ENCODE peak calls at places on chromosomes 4 and X, in nine cellular contexts. E is MM.1S; Z is right cardiac atrium; T is left ventricle myocardium inferior; L is neural progenitor cell; F is WERI-Rb-1; V is CD4-positive, CD25-positive, alpha-beta regulatory T cell; P is Peyer's patch; I is right lobe of liver. A is an unnamed sample. For H3K27me3, the result is how much of the 10 kb centered on the place peaks cover.

GRCh38 chr4:23788460-23788859 is 101.4 kb downstream of the PPARGC1A start:
- DNase-seq in E (no peak), Z (no peak), T (no peak), L (no peak), F (no peak), V (no peak), P (peak), I (peak), A (no peak)

GRCh38 chrX:137051978-137052640 is 18.3 kb upstream of the GPR101 start:
- DNase-seq in E (peak), Z (peak), T (peak), L (peak), F (peak), V (peak), P (peak), I (peak), A (no peak)

GRCh38 chr4:40687676-40688389 is 58.2 kb upstream of the RBM47 start:
- DNase-seq in E (no peak), Z (no peak), T (no peak), L (no peak), F (no peak), V (no peak), P (no peak), I (no peak), A (no peak)

GRCh38 chr4:18202510-18202909 is 181.0 kb upstream of the LCORL start:
- DNase-seq in E (no peak), Z (no peak), T (no peak), L (no peak), F (peak), V (no peak), P (no peak), I (no peak), A (no peak)

GRCh38 chrX:111352424-111352823 is 59.6 kb downstream of the DCX start:
- DNase-seq in E (no peak), Z (peak), T (peak), L (no peak), F (no peak), V (no peak), P (peak), I (peak), A (no peak)

GRCh38 chr4:1417522-1418390 is 11.5 kb upstream of the NKX1-1 start:
- DNase-seq in E (no peak), Z (peak), T (no peak), L (no peak), F (peak), V (no peak), P (peak), I (no peak), A (no peak)

GRCh38 chrX:4379071-4379470 is 665.6 kb upstream of the PRKX start:
- DNase-seq in E (no peak), Z (no peak), T (no peak), L (no peak), F (no peak), V (no peak), P (no peak), I (no peak), A (no peak)

GRCh38 chr4:20251796-20252655 is at the start of gene SLIT2:
- DNase-seq in E (peak), Z (peak), T (peak), L (peak), F (peak), V (no peak), P (peak), I (peak), A (peak)

GRCh38 chrX:5042563-5042962 is 1186.1 kb downstream of the NLGN4X start:
- DNase-seq in E (no peak), Z (no peak), T (no peak), L (no peak), F (no peak), V (no peak), P (no peak), I (no peak), A (no peak)

GRCh38 chrX:16882702-16883486 is 12.7 kb upstream of the RBBP7 start:
- DNase-seq in E (peak), Z (peak), T (peak), L (peak), F (peak), V (peak), P (peak), I (peak), A (no peak)

GRCh38 chrX:12971282-12972003 is 3.5 kb upstream of the TMSB4X start:
- DNase-seq in E (no peak), Z (peak), T (peak), L (no peak), F (no peak), V (no peak), P (peak), I (no peak), A (no peak)

GRCh38 chrX:88135735-88136134 is 611.3 kb upstream of the CPXCR1 start:
- DNase-seq in E (peak), Z (no peak), T (no peak), L (no peak), F (no peak), V (no peak), P (no peak), I (no peak), A (no peak)

GRCh38 chr4:7787067-7787466 is 152.6 kb downstream of the AFAP1 start:
- DNase-seq in E (no peak), Z (no peak), T (no peak), L (no peak), F (no peak), V (no peak), P (no peak), I (no peak), A (no peak)

GRCh38 chr4:38782452-38783108 is at the start of gene TLR10:
- DNase-seq in E (peak), Z (peak), T (no peak), L (peak), F (peak), V (peak), P (peak), I (no peak), A (peak)

GRCh38 chrX:111095974-111096870 is at the start of gene PAK3:
- DNase-seq in E (peak), Z (peak), T (no peak), L (peak), F (peak), V (peak), P (peak), I (peak), A (peak)

GRCh38 chr4:17966312-17966711 is 55.2 kb downstream of the LCORL start:
- DNase-seq in E (no peak), Z (no peak), T (no peak), L (no peak), F (no peak), V (no peak), P (no peak), I (no peak), A (no peak)

GRCh38 chrX:54921427-54922021 is 900 bp downstream of the TRO start:
- DNase-seq in E (peak), Z (peak), T (peak), L (peak), F (peak), V (peak), P (peak), I (no peak), A (peak)

GRCh38 chr4:8835521-8836365 is 35.9 kb downstream of the HMX1 start:
- DNase-seq in E (no peak), Z (no peak), T (no peak), L (no peak), F (peak), V (no peak), P (peak), I (no peak), A (no peak)

GRCh38 chrX:51894697-51895336 is 1.4 kb downstream of the MAGED1 start:
- DNase-seq in E (peak), Z (peak), T (no peak), L (peak), F (no peak), V (peak), P (no peak), I (peak), A (no peak)

GRCh38 chr4:41882622-41883347 is 52.4 kb upstream of the TMEM33 start:
- DNase-seq in E (peak), Z (peak), T (no peak), L (peak), F (peak), V (peak), P (peak), I (no peak), A (no peak)

GRCh38 chr4:89572224-89572858 is 264.6 kb downstream of the SNCA start:
- DNase-seq in E (no peak), Z (no peak), T (no peak), L (peak), F (no peak), V (no peak), P (no peak), I (no peak), A (no peak)

GRCh38 chrX:29634516-29634915 is 580.8 kb upstream of the MAGEB2 start:
- DNase-seq in E (no peak), Z (no peak), T (no peak), L (no peak), F (no peak), V (no peak), P (no peak), I (no peak), A (no peak)

GRCh38 chr4:40651280-40651679 is 21.6 kb upstream of the RBM47 start:
- DNase-seq in E (no peak), Z (no peak), T (no peak), L (peak), F (no peak), V (no peak), P (no peak), I (no peak), A (no peak)

GRCh38 chr4:97105716-97106115 is 1037.6 kb downstream of the STPG2 start:
- DNase-seq in E (no peak), Z (no peak), T (no peak), L (no peak), F (peak), V (no peak), P (no peak), I (no peak), A (no peak)

GRCh38 chr4:8409271-8410065 is 31.1 kb downstream of the ACOX3 start:
- DNase-seq in E (no peak), Z (peak), T (peak), L (no peak), F (peak), V (no peak), P (peak), I (peak), A (no peak)

GRCh38 chr4:139764192-139764591 is 98.6 kb downstream of the MGST2 start:
- DNase-seq in E (no peak), Z (peak), T (peak), L (no peak), F (no peak), V (no peak), P (no peak), I (no peak), A (no peak)

GRCh38 chr4:15398001-15398400 is 29.8 kb upstream of the C1QTNF7 start:
- DNase-seq in E (no peak), Z (no peak), T (no peak), L (no peak), F (no peak), V (no peak), P (no peak), I (no peak), A (no peak)

GRCh38 chr4:89829470-89830138 is 7.4 kb downstream of the SNCA start:
- DNase-seq in E (peak), Z (no peak), T (no peak), L (no peak), F (no peak), V (peak), P (no peak), I (no peak), A (no peak)

GRCh38 chrX:105297041-105297440 is 76.5 kb upstream of the TEX13A start:
- DNase-seq in E (no peak), Z (no peak), T (no peak), L (no peak), F (no peak), V (no peak), P (no peak), I (no peak), A (no peak)

GRCh38 chrX:68989865-68990606 is 161.2 kb downstream of the EFNB1 start:
- DNase-seq in E (no peak), Z (peak), T (no peak), L (peak), F (no peak), V (no peak), P (no peak), I (no peak), A (peak)

GRCh38 chrX:112197845-112198244 is 115.3 kb upstream of the TRPC5 start:
- DNase-seq in E (no peak), Z (no peak), T (no peak), L (no peak), F (peak), V (no peak), P (no peak), I (no peak), A (no peak)

GRCh38 chr4:175054980-175055379 is 136.8 kb downstream of the ADAM29 start:
- DNase-seq in E (no peak), Z (no peak), T (no peak), L (peak), F (peak), V (no peak), P (no peak), I (no peak), A (no peak)

GRCh38 chr4:169922632-169923276 is 103.4 kb downstream of the MFAP3L start:
- DNase-seq in E (no peak), Z (no peak), T (no peak), L (no peak), F (no peak), V (no peak), P (no peak), I (peak), A (no peak)

GRCh38 chr4:10092481-10093272 is 23.9 kb downstream of the WDR1 start:
- DNase-seq in E (no peak), Z (peak), T (peak), L (peak), F (no peak), V (no peak), P (no peak), I (no peak), A (no peak)

GRCh38 chr4:120557372-120557771 is 365.2 kb downstream of the PRDM5 start:
- DNase-seq in E (no peak), Z (no peak), T (no peak), L (no peak), F (no peak), V (no peak), P (no peak), I (no peak), A (no peak)

GRCh38 chr4:174794706-174795105 is 34.3 kb downstream of the GLRA3 start:
- DNase-seq in E (no peak), Z (no peak), T (no peak), L (no peak), F (no peak), V (no peak), P (no peak), I (no peak), A (no peak)

GRCh38 chrX:116230136-116230886 is 59.8 kb downstream of the AGTR2 start:
- DNase-seq in E (no peak), Z (no peak), T (no peak), L (no peak), F (no peak), V (no peak), P (no peak), I (no peak), A (no peak)

GRCh38 chr4:118790544-118790943 is 45.4 kb downstream of the SEC24D start:
- DNase-seq in E (no peak), Z (no peak), T (no peak), L (no peak), F (no peak), V (no peak), P (no peak), I (no peak), A (no peak)

GRCh38 chrX:110146521-110146920 is 143.6 kb downstream of the TMEM164 start:
- DNase-seq in E (peak), Z (no peak), T (no peak), L (peak), F (peak), V (peak), P (peak), I (no peak), A (no peak)

DNA sequence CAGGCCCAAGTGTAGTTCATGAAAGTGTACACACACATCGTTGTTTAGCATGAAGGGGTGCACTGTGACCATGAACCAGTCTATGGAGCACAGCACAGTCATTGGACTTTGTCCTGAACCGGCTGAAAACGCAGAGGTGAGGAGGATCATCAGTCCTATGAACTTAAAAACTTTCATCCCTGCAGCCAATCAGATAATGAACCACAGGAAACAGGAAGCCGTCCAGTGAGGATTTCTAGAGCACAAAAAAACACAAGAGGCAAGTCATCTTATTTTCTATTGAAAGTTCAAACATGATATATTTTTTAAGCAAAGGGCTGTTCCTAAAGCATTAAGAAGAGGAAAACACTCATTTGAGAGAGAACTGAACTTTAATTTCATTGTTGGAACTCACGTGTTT is 91.8 kb downstream of the PLAC1 start:
- DNase-seq in E (no peak), Z (no peak), T (no peak), L (no peak), F (no peak), V (no peak), P (no peak), I (no peak), A (no peak)
- H3K27me3 ChIP-seq in E (under half), Z (under half), T (under half), L (under half), F (under half), V (under half), P (under half), I (under half), A (under half)

GRCh38 chr4:109728385-109728784 is 1.5 kb downstream of the PLA2G12A start:
- DNase-seq in E (no peak), Z (no peak), T (no peak), L (no peak), F (no peak), V (no peak), P (no peak), I (no peak), A (no peak)
- H3K4me3 ChIP-seq in E (peak), Z (peak), T (peak), L (peak), F (peak), V (peak), P (no peak), I (peak), A (peak)

GRCh38 chr4:154590329-154591006 is at the start of gene FGA:
- DNase-seq in E (no peak), Z (no peak), T (no peak), L (peak), F (no peak), V (no peak), P (no peak), I (no peak), A (no peak)
- H3K27ac ChIP-seq in E (no peak), Z (no peak), T (no peak), L (no peak), F (no peak), V (no peak), P (no peak), I (peak), A (no peak)

DNA sequence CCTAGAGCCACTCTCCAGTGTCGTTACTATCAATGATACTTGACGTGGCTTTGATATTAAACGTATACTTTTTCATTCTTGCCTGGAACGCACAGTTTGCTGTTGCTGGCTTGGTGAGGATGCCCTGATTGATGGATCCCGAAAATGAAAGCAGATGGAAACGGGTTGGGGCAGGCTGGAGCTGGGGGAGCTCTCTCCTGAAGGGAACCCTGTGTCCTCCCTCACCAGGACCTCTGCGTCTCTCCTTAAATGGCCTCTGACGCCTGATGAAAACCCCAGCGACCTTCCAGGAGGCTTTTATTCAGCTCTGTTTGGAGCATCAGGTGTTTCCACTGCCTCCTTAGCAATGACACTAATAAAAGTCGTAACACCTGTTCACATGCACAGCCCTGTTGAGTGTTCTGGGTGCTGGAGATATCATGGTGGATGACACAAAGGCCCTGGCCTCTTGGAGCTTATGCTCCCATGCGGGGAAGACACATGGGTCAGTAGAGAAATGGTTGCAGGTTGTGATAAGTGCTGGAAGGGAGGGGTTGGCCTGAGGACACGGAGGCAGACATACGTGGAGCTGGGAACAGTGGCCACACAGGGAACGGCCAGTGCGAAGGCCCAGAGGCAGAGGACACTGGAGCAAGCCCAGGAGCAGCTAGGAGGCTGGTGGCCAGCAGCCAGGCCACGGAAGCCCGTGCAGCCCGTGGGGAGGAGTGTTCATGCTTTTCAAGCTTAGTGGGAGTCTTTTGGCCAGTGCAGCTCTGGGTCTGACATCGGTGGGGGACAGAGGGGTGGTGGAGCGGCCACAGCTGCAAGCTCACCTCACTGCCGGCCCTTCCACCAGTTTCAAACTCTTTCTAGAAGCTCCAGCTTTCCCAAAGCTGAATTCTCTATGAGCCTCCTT is 7.5 kb downstream of the MSANTD1 start:
- DNase-seq in E (no peak), Z (no peak), T (no peak), L (no peak), F (no peak), V (no peak), P (peak), I (no peak), A (no peak)
- H3K27me3 ChIP-seq in E (under half), Z (under half), T (under half), L (under half), F (under half), V (under half), P (under half), I (under half), A (under half)

DNA sequence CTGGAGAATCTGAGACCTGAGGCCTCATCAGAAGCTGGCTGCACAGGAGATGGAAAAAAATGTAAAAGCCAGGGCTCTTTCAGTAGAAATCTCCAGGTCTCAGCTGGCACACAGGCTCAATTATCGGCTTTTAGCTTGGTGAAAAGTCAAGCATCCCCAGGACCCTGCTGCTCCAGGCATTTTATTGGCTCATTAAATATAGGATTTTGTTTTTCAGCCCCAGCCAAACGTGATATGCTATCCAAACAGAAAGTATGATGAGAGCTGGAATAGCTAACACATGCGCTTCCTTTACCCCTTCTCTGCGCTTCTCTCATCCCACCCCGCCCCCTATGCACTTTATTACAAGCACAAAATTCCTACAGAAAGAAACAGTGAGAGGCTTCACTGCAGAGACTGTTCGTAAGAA is 130.3 kb downstream of the PPA2 start:
- DNase-seq in E (no peak), Z (no peak), T (no peak), L (no peak), F (no peak), V (no peak), P (no peak), I (no peak), A (no peak)
- H3K4me3 ChIP-seq in E (no peak), Z (no peak), T (no peak), L (no peak), F (no peak), V (no peak), P (no peak), I (no peak), A (no peak)

GRCh38 chrX:33195698-33196097 is 15.7 kb downstream of the DMD start:
- DNase-seq in E (no peak), Z (no peak), T (no peak), L (no peak), F (no peak), V (no peak), P (no peak), I (no peak), A (no peak)

GRCh38 chrX:33194289-33194688 is 17.1 kb downstream of the DMD start:
- DNase-seq in E (no peak), Z (no peak), T (no peak), L (no peak), F (no peak), V (no peak), P (no peak), I (no peak), A (no peak)

GRCh38 chrX:33198561-33199279 is 12.6 kb downstream of the DMD start:
- DNase-seq in E (no peak), Z (no peak), T (no peak), L (no peak), F (no peak), V (no peak), P (no peak), I (no peak), A (no peak)

GRCh38 chrX:33190016-33190415 is 21.3 kb downstream of the DMD start:
- DNase-seq in E (no peak), Z (no peak), T (no peak), L (no peak), F (no peak), V (no peak), P (no peak), I (no peak), A (no peak)

GRCh38 chrX:33194876-33195433 is 16.4 kb downstream of the DMD start:
- DNase-seq in E (no peak), Z (no peak), T (no peak), L (peak), F (no peak), V (no peak), P (no peak), I (no peak), A (no peak)
- H3K27ac ChIP-seq in E (no peak), Z (peak), T (peak), L (no peak), F (no peak), V (no peak), P (no peak), I (no peak), A (no peak)

GRCh38 chr4:78057135-78057599 is at the start of gene FRAS1:
- DNase-seq in E (no peak), Z (peak), T (peak), L (peak), F (peak), V (no peak), P (peak), I (peak), A (no peak)
- H3K27me3 ChIP-seq in E (under half), Z (under half), T (under half), L (under half), F (half or more), V (under half), P (under half), I (under half), A (under half)

GRCh38 chrX:19790829-19791228 is 96.6 kb downstream of the SH3KBP1 start:
- DNase-seq in E (no peak), Z (no peak), T (no peak), L (no peak), F (no peak), V (no peak), P (no peak), I (no peak), A (no peak)
- H3K4me3 ChIP-seq in E (no peak), Z (no peak), T (no peak), L (no peak), F (no peak), V (peak), P (no peak), I (no peak), A (no peak)

A was measured in AG04450.